ENCODE peak calls at places on chromosomes 3 and 15, in five cellular contexts. One of them, this sample, is unnamed. For H3K9me3, the result is how much of the 10 kb centered on the place peaks cover.

GRCh38 chr3:112894258-112894657 is 47.6 kb upstream of the CD200R1L start:
- DNase-seq in neural progenitor cell: peak
- DNase-seq in fibroblast of lung: peak
- DNase-seq in psoas muscle: no peak
- DNase-seq in mesenchymal stem cell: peak
- DNase-seq in this sample: peak

GRCh38 chr3:52452126-52452525 is 1.7 kb downstream of the TNNC1 start:
- DNase-seq in neural progenitor cell: no peak
- DNase-seq in fibroblast of lung: no peak
- DNase-seq in mesenchymal stem cell: no peak
- DNase-seq in psoas muscle: no peak
- DNase-seq in this sample: no peak

GRCh38 chr3:42660131-42660715 is 6.7 kb downstream of the ZBTB47 start:
- DNase-seq in psoas muscle: no peak
- DNase-seq in neural progenitor cell: no peak
- DNase-seq in fibroblast of lung: peak
- DNase-seq in mesenchymal stem cell: peak
- DNase-seq in this sample: no peak

GRCh38 chr3:192237992-192238608 is 489.2 kb downstream of the FGF12 start:
- DNase-seq in neural progenitor cell: peak
- DNase-seq in mesenchymal stem cell: no peak
- DNase-seq in fibroblast of lung: no peak
- DNase-seq in psoas muscle: no peak
- DNase-seq in this sample: no peak

GRCh38 chr3:129469026-129469425 is 29.0 kb downstream of the IFT122 start:
- DNase-seq in neural progenitor cell: no peak
- DNase-seq in fibroblast of lung: no peak
- DNase-seq in mesenchymal stem cell: no peak
- DNase-seq in psoas muscle: no peak
- DNase-seq in this sample: no peak

GRCh38 chr3:167882057-167882667 is 146.6 kb downstream of the SERPINI1 start:
- DNase-seq in neural progenitor cell: peak
- DNase-seq in mesenchymal stem cell: peak
- DNase-seq in fibroblast of lung: peak
- DNase-seq in psoas muscle: no peak
- DNase-seq in this sample: peak

GRCh38 chr3:148943531-148944200 is 47.7 kb upstream of the GYG1 start:
- DNase-seq in fibroblast of lung: peak
- DNase-seq in mesenchymal stem cell: peak
- DNase-seq in neural progenitor cell: peak
- DNase-seq in psoas muscle: no peak
- DNase-seq in this sample: peak

GRCh38 chr3:133989931-133990702 is 39.6 kb downstream of the SLCO2A1 start:
- DNase-seq in mesenchymal stem cell: no peak
- DNase-seq in neural progenitor cell: no peak
- DNase-seq in fibroblast of lung: no peak
- DNase-seq in psoas muscle: no peak
- DNase-seq in this sample: no peak

GRCh38 chr3:170469151-170470062 is 50.7 kb downstream of the CLDN11 start:
- DNase-seq in fibroblast of lung: peak
- DNase-seq in psoas muscle: no peak
- DNase-seq in neural progenitor cell: no peak
- DNase-seq in mesenchymal stem cell: peak
- DNase-seq in this sample: peak

GRCh38 chr15:66682865-66683264 is 19.2 kb upstream of the SMAD6 start:
- DNase-seq in mesenchymal stem cell: no peak
- DNase-seq in psoas muscle: no peak
- DNase-seq in neural progenitor cell: no peak
- DNase-seq in fibroblast of lung: peak
- DNase-seq in this sample: no peak

GRCh38 chr3:4504340-4505261 is 11.5 kb downstream of the ITPR1 start:
- DNase-seq in neural progenitor cell: no peak
- DNase-seq in psoas muscle: no peak
- DNase-seq in fibroblast of lung: no peak
- DNase-seq in mesenchymal stem cell: peak
- DNase-seq in this sample: peak

GRCh38 chr3:46490338-46491084 is 7.3 kb upstream of the RTP3 start:
- DNase-seq in neural progenitor cell: no peak
- DNase-seq in psoas muscle: no peak
- DNase-seq in fibroblast of lung: peak
- DNase-seq in mesenchymal stem cell: peak
- DNase-seq in this sample: no peak

DNA sequence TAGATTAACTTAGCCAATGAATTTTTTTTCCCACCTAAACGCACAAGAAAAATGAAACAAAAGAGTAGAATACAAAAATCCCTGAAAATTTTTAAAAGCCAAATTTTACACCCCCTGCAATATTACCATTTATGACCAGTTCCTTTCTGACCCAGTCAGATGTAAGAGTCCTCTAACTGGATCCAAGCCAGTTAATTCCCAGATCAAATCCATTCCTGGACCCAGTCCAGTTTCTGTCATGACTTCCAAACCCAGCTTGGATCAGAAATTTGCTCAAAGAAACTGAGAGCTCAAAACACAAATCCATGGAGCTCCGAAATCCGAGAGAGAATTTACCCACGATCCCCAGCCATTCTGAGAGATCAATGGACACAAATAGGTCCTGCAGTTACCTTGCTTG is 17.0 kb upstream of the ALDH1L1 start:
- DNase-seq in mesenchymal stem cell: no peak
- DNase-seq in fibroblast of lung: no peak
- DNase-seq in neural progenitor cell: no peak
- DNase-seq in psoas muscle: no peak
- DNase-seq in this sample: no peak
- H3K9me3 ChIP-seq in mesenchymal stem cell: under half
- H3K9me3 ChIP-seq in fibroblast of lung: under half
- H3K9me3 ChIP-seq in neural progenitor cell: under half
- H3K9me3 ChIP-seq in psoas muscle: under half
- H3K9me3 ChIP-seq in this sample: under half

GRCh38 chr15:89408512-89409183 is 74.0 kb upstream of the POLG start:
- DNase-seq in mesenchymal stem cell: peak
- DNase-seq in neural progenitor cell: peak
- DNase-seq in psoas muscle: no peak
- DNase-seq in fibroblast of lung: no peak
- DNase-seq in this sample: no peak

GRCh38 chr15:89409184-89409992 is 74.8 kb upstream of the POLG start:
- DNase-seq in neural progenitor cell: peak
- DNase-seq in mesenchymal stem cell: no peak
- DNase-seq in psoas muscle: no peak
- DNase-seq in fibroblast of lung: no peak
- DNase-seq in this sample: no peak

GRCh38 chr15:89404023-89404422 is 69.4 kb upstream of the POLG start:
- DNase-seq in fibroblast of lung: no peak
- DNase-seq in psoas muscle: no peak
- DNase-seq in mesenchymal stem cell: no peak
- DNase-seq in neural progenitor cell: no peak
- DNase-seq in this sample: no peak

GRCh38 chr15:89406218-89406716 is 71.6 kb upstream of the POLG start:
- DNase-seq in mesenchymal stem cell: no peak
- DNase-seq in psoas muscle: no peak
- DNase-seq in fibroblast of lung: no peak
- DNase-seq in neural progenitor cell: peak
- DNase-seq in this sample: no peak

GRCh38 chr15:89406756-89407650 is 72.4 kb upstream of the POLG start:
- DNase-seq in neural progenitor cell: peak
- DNase-seq in fibroblast of lung: no peak
- DNase-seq in psoas muscle: no peak
- DNase-seq in mesenchymal stem cell: no peak
- DNase-seq in this sample: peak
- H3K9me3 ChIP-seq in neural progenitor cell: under half
- H3K9me3 ChIP-seq in fibroblast of lung: under half
- H3K9me3 ChIP-seq in psoas muscle: under half
- H3K9me3 ChIP-seq in mesenchymal stem cell: under half
- H3K9me3 ChIP-seq in this sample: under half

GRCh38 chr3:31653464-31653863 is 120.7 kb downstream of the STT3B start:
- DNase-seq in neural progenitor cell: no peak
- DNase-seq in psoas muscle: no peak
- DNase-seq in fibroblast of lung: no peak
- DNase-seq in mesenchymal stem cell: no peak
- DNase-seq in this sample: no peak

GRCh38 chr3:31654998-31655397 is 122.3 kb downstream of the STT3B start:
- DNase-seq in fibroblast of lung: no peak
- DNase-seq in neural progenitor cell: no peak
- DNase-seq in psoas muscle: no peak
- DNase-seq in mesenchymal stem cell: no peak
- DNase-seq in this sample: no peak

GRCh38 chr3:31648286-31648968 is 115.7 kb downstream of the STT3B start:
- DNase-seq in fibroblast of lung: no peak
- DNase-seq in psoas muscle: no peak
- DNase-seq in mesenchymal stem cell: no peak
- DNase-seq in neural progenitor cell: no peak
- DNase-seq in this sample: no peak

DNA sequence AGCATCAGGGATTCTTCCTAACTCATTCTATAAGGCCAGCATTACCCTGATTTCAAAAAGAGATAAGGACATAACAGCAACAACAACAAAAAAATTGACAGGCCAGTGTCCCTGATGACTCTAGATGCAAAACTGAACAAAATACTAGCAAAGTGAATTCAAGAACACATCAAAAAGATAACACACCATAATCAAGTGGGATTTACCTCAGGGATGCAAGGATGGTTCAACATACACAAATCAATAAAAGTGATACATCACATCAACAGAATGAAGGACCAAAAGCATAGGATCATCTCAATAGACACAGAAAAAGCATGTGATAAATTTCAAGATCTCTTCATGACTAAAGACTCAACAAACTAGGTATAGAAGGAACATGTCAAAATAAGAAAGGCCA is 119.6 kb downstream of the STT3B start:
- DNase-seq in psoas muscle: no peak
- DNase-seq in neural progenitor cell: no peak
- DNase-seq in mesenchymal stem cell: no peak
- DNase-seq in fibroblast of lung: no peak
- DNase-seq in this sample: no peak
- H3K9me3 ChIP-seq in psoas muscle: half or more
- H3K9me3 ChIP-seq in neural progenitor cell: under half
- H3K9me3 ChIP-seq in mesenchymal stem cell: half or more
- H3K9me3 ChIP-seq in fibroblast of lung: under half
- H3K9me3 ChIP-seq in this sample: half or more

GRCh38 chr15:25249236-25250010 is 189.4 kb downstream of the UBE3A start:
- DNase-seq in neural progenitor cell: no peak
- DNase-seq in mesenchymal stem cell: no peak
- DNase-seq in psoas muscle: peak
- DNase-seq in fibroblast of lung: no peak
- DNase-seq in this sample: no peak
- H3K9me3 ChIP-seq in neural progenitor cell: under half
- H3K9me3 ChIP-seq in mesenchymal stem cell: under half
- H3K9me3 ChIP-seq in psoas muscle: under half
- H3K9me3 ChIP-seq in fibroblast of lung: under half
- H3K9me3 ChIP-seq in this sample: under half

GRCh38 chr3:177314897-177315296 is 117.6 kb upstream of the TBL1XR1 start:
- DNase-seq in neural progenitor cell: no peak
- DNase-seq in psoas muscle: no peak
- DNase-seq in mesenchymal stem cell: no peak
- DNase-seq in fibroblast of lung: no peak
- DNase-seq in this sample: no peak
- H3K9me3 ChIP-seq in neural progenitor cell: under half
- H3K9me3 ChIP-seq in psoas muscle: under half
- H3K9me3 ChIP-seq in mesenchymal stem cell: under half
- H3K9me3 ChIP-seq in fibroblast of lung: under half
- H3K9me3 ChIP-seq in this sample: under half

GRCh38 chr3:189573004-189573403 is 58.2 kb upstream of the TP63 start:
- DNase-seq in neural progenitor cell: no peak
- DNase-seq in mesenchymal stem cell: no peak
- DNase-seq in psoas muscle: no peak
- DNase-seq in fibroblast of lung: peak
- DNase-seq in this sample: no peak
- H3K9me3 ChIP-seq in neural progenitor cell: under half
- H3K9me3 ChIP-seq in mesenchymal stem cell: under half
- H3K9me3 ChIP-seq in psoas muscle: under half
- H3K9me3 ChIP-seq in fibroblast of lung: under half
- H3K9me3 ChIP-seq in this sample: under half

GRCh38 chr3:7504886-7505775 is 644.2 kb downstream of the GRM7 start:
- DNase-seq in fibroblast of lung: peak
- DNase-seq in neural progenitor cell: no peak
- DNase-seq in psoas muscle: peak
- DNase-seq in mesenchymal stem cell: peak
- DNase-seq in this sample: peak
- H3K9me3 ChIP-seq in fibroblast of lung: under half
- H3K9me3 ChIP-seq in neural progenitor cell: under half
- H3K9me3 ChIP-seq in psoas muscle: under half
- H3K9me3 ChIP-seq in mesenchymal stem cell: under half
- H3K9me3 ChIP-seq in this sample: under half

DNA sequence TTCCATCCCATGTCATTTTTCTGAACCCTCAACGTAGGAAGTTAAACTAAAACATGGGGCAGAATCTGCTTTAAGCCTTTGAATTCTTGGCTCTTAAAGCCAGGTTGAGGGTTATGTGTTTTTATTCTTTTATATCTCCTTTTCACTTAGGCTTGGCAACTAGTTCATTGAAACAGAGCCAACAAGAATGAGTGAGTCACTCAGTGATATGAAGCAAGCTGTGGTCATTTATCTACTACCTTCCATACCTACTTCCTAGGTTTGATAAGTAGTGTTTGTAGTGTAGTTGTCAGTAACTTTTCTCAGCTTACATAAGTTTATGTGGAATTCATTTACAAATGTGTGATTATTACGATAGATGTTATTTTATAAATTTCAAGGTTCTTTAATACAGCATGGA is 67.4 kb downstream of the SNRPN start:
- DNase-seq in mesenchymal stem cell: no peak
- DNase-seq in neural progenitor cell: no peak
- DNase-seq in fibroblast of lung: peak
- DNase-seq in psoas muscle: no peak
- DNase-seq in this sample: no peak
- H3K9me3 ChIP-seq in mesenchymal stem cell: half or more
- H3K9me3 ChIP-seq in neural progenitor cell: under half
- H3K9me3 ChIP-seq in fibroblast of lung: under half
- H3K9me3 ChIP-seq in psoas muscle: under half
- H3K9me3 ChIP-seq in this sample: under half

This sample was measured in A673.